ENCODE peak calls at places on chromosomes 3 and 15, in ten cellular contexts. Z, X, T, C, R, V, N, H, S and F are unnamed samples.

GRCh38 chr15:34436126-34436955 is 1.3 kb downstream of the GOLGA8A start:
- DNase-seq in T (no peak), S (no peak), H (no peak), X (no peak), N (no peak), V (no peak), Z (peak; percentile 18), R (no peak), C (no peak), F (no peak)

GRCh38 chr3:102206506-102207145 is 228.2 kb upstream of the ZPLD1 start:
- DNase-seq in H (no peak), R (peak; percentile 77), Z (no peak), N (peak; percentile 81), S (peak; percentile 92), X (peak; percentile 93), T (no peak), V (peak; percentile 68), C (no peak), F (peak; percentile 96)

GRCh38 chr3:130386604-130387263 is 41.3 kb downstream of the COL6A5 start:
- DNase-seq in T (no peak), R (no peak), H (no peak), C (no peak), S (peak; percentile 12), V (no peak), X (no peak), Z (peak; percentile 67), N (no peak), F (no peak)

GRCh38 chr15:83685864-83686263 is 31.9 kb downstream of the ADAMTSL3 start:
- DNase-seq in N (no peak), Z (no peak), C (no peak), H (no peak), S (no peak), V (peak; percentile 17), X (no peak), R (no peak), T (no peak), F (peak; percentile 93)

GRCh38 chr15:88909956-88910831 is 3.0 kb downstream of the MFGE8 start:
- DNase-seq in R (no peak), H (no peak), V (no peak), Z (no peak), C (no peak), T (no peak), S (no peak), X (no peak), N (peak; percentile 46), F (peak; percentile 69)

GRCh38 chr15:70186152-70186551 is 88.4 kb upstream of the TLE3 start:
- DNase-seq in V (no peak), S (no peak), C (no peak), T (no peak), X (no peak), N (no peak), Z (no peak), R (no peak), H (no peak), F (peak; percentile 48)

GRCh38 chr3:39180183-39180545 is 12.2 kb downstream of the XIRP1 start:
- DNase-seq in C (no peak), Z (no peak), T (no peak), S (no peak), H (no peak), V (no peak), R (no peak), X (no peak), N (no peak), F (no peak)

GRCh38 chr3:27681249-27681748 is 40.8 kb downstream of the EOMES start:
- DNase-seq in H (peak; percentile 74), Z (peak; percentile 28), V (no peak), N (peak; percentile 20), C (peak; percentile 80), S (no peak), R (no peak), X (no peak), T (peak; percentile 38), F (no peak)

GRCh38 chr15:79308874-79309273 is 2.0 kb upstream of the TMED3 start:
- DNase-seq in Z (no peak), R (no peak), C (no peak), H (no peak), X (no peak), V (no peak), N (no peak), S (no peak), T (no peak), F (no peak)

GRCh38 chr3:103684956-103685355 is 1250.1 kb downstream of the ZPLD1 start:
- DNase-seq in T (no peak), Z (no peak), R (no peak), X (no peak), N (no peak), H (no peak), S (no peak), C (no peak), V (no peak), F (no peak)

GRCh38 chr15:80630981-80631380 is 64.1 kb upstream of the ABHD17C start:
- DNase-seq in Z (no peak), S (no peak), X (no peak), R (no peak), N (no peak), T (no peak), C (no peak), H (no peak), V (no peak), F (no peak)

GRCh38 chr3:161414907-161415306 is 43.6 kb upstream of the SPTSSB start:
- DNase-seq in H (no peak), N (no peak), T (no peak), R (no peak), C (no peak), V (no peak), Z (no peak), X (no peak), S (no peak), F (no peak)

GRCh38 chr3:13015286-13016082 is 57.7 kb downstream of the IQSEC1 start:
- DNase-seq in H (no peak), V (peak; percentile 63), Z (no peak), T (no peak), C (no peak), X (peak; percentile 74), R (peak; percentile 77), S (no peak), N (no peak), F (peak; percentile 70)

DNA sequence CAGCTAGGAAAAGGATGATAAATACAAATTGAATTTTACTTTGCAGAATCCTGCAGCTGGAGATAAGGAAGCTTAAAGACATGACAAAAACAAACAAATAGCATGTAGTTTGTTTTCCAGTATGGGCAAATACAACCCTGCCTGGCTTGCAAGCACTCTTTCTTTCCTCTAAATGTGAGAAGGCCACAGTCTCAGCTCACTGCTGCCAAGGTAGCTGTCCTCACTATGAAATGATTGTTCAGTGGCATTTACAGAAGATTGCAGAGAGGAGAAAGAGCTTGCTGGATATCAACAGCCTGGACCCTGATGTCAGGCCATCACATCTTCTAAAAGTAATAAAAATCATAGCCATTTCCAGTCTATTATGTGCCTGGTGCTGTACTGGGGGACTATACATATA is 262.0 kb downstream of the CLSTN2 start:
- DNase-seq in H (no peak), N (no peak), Z (no peak), S (peak; percentile 47), R (no peak), T (no peak), V (no peak), C (no peak), X (no peak), F (no peak)
- TF ChIP-seq EP300 in H (no peak), N (no peak), Z (no peak), S (no peak), R (no peak), T (no peak), V (no peak), C (no peak), X (no peak), F (no peak)

GRCh38 chr15:74889390-74889881 is 406 bp upstream of the MPI start:
- DNase-seq in C (no peak), T (no peak), V (peak; percentile 33), S (peak; percentile 92), X (peak; percentile 41), N (no peak), Z (peak; percentile 48), R (no peak), H (no peak), F (peak; percentile 75)

GRCh38 chr15:74888716-74889115 is 1.1 kb upstream of the MPI start:
- DNase-seq in S (no peak), R (no peak), C (no peak), Z (no peak), T (no peak), N (no peak), X (no peak), V (no peak), H (no peak), F (no peak)

GRCh38 chr15:74892313-74892712 is 2.5 kb downstream of the MPI start:
- DNase-seq in N (no peak), Z (no peak), H (no peak), X (no peak), C (no peak), T (no peak), S (no peak), R (no peak), V (peak; percentile 54), F (no peak)

GRCh38 chr15:74891469-74891868 is 1.6 kb downstream of the MPI start:
- DNase-seq in N (no peak), H (no peak), Z (no peak), S (no peak), V (peak; percentile 85), R (no peak), T (no peak), X (no peak), C (no peak), F (no peak)

GRCh38 chr15:74889882-74890768 is at the start of gene MPI:
- DNase-seq in C (peak; percentile 100), H (peak; percentile 75), R (peak; percentile 90), V (peak; percentile 90), T (no peak), N (peak; percentile 75), Z (peak; percentile 91), S (peak; percentile 96), X (peak; percentile 91), F (peak; percentile 91)
- TF ChIP-seq POLR2A in C (peak; percentile 99), H (peak; percentile 98), R (peak; percentile 18), V (peak; percentile 72), T (peak; percentile 99), N (peak; percentile 18), Z (peak; percentile 96), S (no peak), X (no peak), F (peak; percentile 43)

DNA sequence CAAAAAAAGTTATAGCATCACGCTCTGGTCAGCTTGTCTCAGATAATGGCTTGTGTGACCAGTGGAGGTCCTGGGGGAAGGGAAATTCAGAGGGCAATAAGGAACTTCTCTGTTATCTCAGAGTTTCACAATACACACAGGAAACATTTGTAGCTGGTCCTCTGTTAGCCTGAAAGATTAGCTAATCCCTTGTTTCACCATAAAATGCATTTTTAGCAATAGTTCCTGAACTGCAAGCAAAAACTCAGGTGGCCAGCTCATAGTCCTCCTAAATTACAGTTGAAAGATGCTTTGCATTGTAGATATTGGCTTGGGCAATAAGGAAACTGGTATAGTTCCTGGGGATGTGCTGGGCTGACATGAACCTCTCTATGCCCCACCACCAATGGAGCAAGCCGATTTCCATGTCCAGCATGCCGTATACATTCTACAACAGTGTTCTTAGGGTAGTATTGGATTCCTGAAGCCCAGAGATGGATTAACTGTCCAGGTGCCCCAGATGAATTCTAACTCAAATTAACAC is 141.5 kb upstream of the TBL1XR1 start:
- DNase-seq in C (no peak), X (no peak), Z (peak; percentile 46), S (no peak), R (no peak), H (peak; percentile 95), N (no peak), T (no peak), V (no peak), F (no peak)
- TF ChIP-seq EP300 in C (no peak), X (no peak), Z (peak; percentile 95), S (no peak), R (no peak), H (peak; percentile 80), N (peak; percentile 77), T (no peak), V (no peak), F (no peak)

GRCh38 chr15:65832549-65833364 is 36.5 kb upstream of the RAB11A start:
- DNase-seq in S (peak; percentile 95), C (peak; percentile 99), X (peak; percentile 89), T (no peak), V (peak; percentile 82), Z (peak; percentile 65), N (peak; percentile 95), H (peak; percentile 100), R (peak; percentile 92), F (peak; percentile 95)
- TF ChIP-seq POLR2A in S (no peak), C (no peak), X (no peak), T (peak; percentile 36), V (no peak), Z (peak; percentile 61), N (no peak), H (peak; percentile 78), R (no peak), F (no peak)